ENCODE peak calls at places on chromosomes 5 and 9, in five cellular contexts. T is upper lobe of right lung, I is fibroblast of lung, N is epithelial cell of esophagus, K is lower lobe of right lung. S is an unnamed sample.

GRCh38 chr5:40240671-40241070 is 439.0 kb upstream of the PTGER4 start:
- DNase-seq in K (no peak), T (no peak), I (no peak), N (no peak), S (no peak)

GRCh38 chr9:8348756-8349155 is 549.2 kb upstream of the DMAC1 start:
- DNase-seq in N (no peak), K (no peak), T (no peak), I (no peak), S (no peak)

GRCh38 chr9:70362952-70363351 is 51.5 kb downstream of the KLF9 start:
- DNase-seq in I (peak; percentile 54), T (no peak), N (peak; percentile 61), K (no peak), S (no peak)

GRCh38 chr9:137308102-137308619 is 6.1 kb upstream of the NRARP start:
- DNase-seq in I (no peak), T (peak; percentile 63), N (no peak), K (no peak), S (no peak)

GRCh38 chr9:5443845-5444244 is 6.1 kb upstream of the PLGRKT start:
- DNase-seq in N (no peak), I (no peak), T (no peak), K (no peak), S (no peak)

GRCh38 chr5:172779968-172780350 is 9.0 kb upstream of the DUSP1 start:
- DNase-seq in K (no peak), T (no peak), I (no peak), N (no peak), S (no peak)

GRCh38 chr9:114372971-114373591 is 14.7 kb downstream of the AKNA start:
- DNase-seq in N (no peak), T (peak; percentile 86), I (no peak), K (peak; percentile 88), S (no peak)

GRCh38 chr5:35063386-35063785 is 15.6 kb upstream of the AGXT2 start:
- DNase-seq in T (no peak), N (no peak), I (no peak), K (no peak), S (no peak)

GRCh38 chr5:16726538-16726946 is 109.7 kb upstream of the RETREG1 start:
- DNase-seq in N (no peak), T (no peak), K (no peak), I (no peak), S (no peak)

GRCh38 chr5:131571669-131572168 is 63.3 kb downstream of the RAPGEF6 start:
- DNase-seq in N (no peak), T (no peak), K (no peak), I (no peak), S (no peak)

GRCh38 chr9:138053321-138053868 is 175.8 kb downstream of the CACNA1B start:
- DNase-seq in N (no peak), I (no peak), T (peak; percentile 46), K (peak; percentile 9), S (no peak)

GRCh38 chr9:38641142-38641541 is 20.7 kb upstream of the ANKRD18A start:
- DNase-seq in I (no peak), N (no peak), K (no peak), T (no peak), S (no peak)

GRCh38 chr9:125994066-125994943 is 247.1 kb downstream of the PBX3 start:
- DNase-seq in N (no peak), K (peak; percentile 22), I (no peak), T (peak; percentile 37), S (no peak)

GRCh38 chr9:87395804-87396458 is 101.7 kb upstream of the DAPK1 start:
- DNase-seq in N (no peak), K (no peak), I (peak; percentile 42), T (no peak), S (no peak)

GRCh38 chr5:169801781-169802180 is 164.7 kb downstream of the DOCK2 start:
- DNase-seq in K (no peak), N (no peak), I (peak; percentile 18), T (no peak), S (no peak)

GRCh38 chr9:89603629-89604462 is 966 bp upstream of the GADD45G start:
- DNase-seq in I (peak; percentile 40), N (peak; percentile 42), K (peak; percentile 84), T (peak; percentile 88), S (no peak)

GRCh38 chr5:318341-318897 is 3.1 kb upstream of the AHRR start:
- DNase-seq in N (peak; percentile 27), I (no peak), K (no peak), T (peak; percentile 55), S (no peak)

GRCh38 chr9:69104830-69105527 is 69.1 kb upstream of the TJP2 start:
- DNase-seq in N (peak; percentile 85), I (no peak), T (peak; percentile 85), K (peak; percentile 83), S (no peak)

GRCh38 chr5:125446986-125447385 is 700.5 kb upstream of the ZNF608 start:
- DNase-seq in I (peak; percentile 95), T (no peak), K (no peak), N (peak; percentile 29), S (no peak)

GRCh38 chr9:114278881-114279570 is 43.9 kb upstream of the ORM1 start:
- DNase-seq in I (peak; percentile 45), T (peak; percentile 48), K (peak; percentile 30), N (peak; percentile 98), S (no peak)

GRCh38 chr5:10581867-10582511 is 18.1 kb downstream of the ANKRD33B start:
- DNase-seq in K (no peak), N (no peak), I (peak; percentile 45), T (no peak), S (no peak)

GRCh38 chr5:129172561-129172960 is 78.0 kb downstream of the ISOC1 start:
- DNase-seq in T (no peak), I (peak; percentile 25), N (peak; percentile 33), K (no peak), S (no peak)
- TF ChIP-seq CTCF in T (no peak), I (peak; percentile 2), N (peak; percentile 12), K (no peak), S (no peak)

GRCh38 chr5:79536193-79536906 is 22.4 kb upstream of the HOMER1 start:
- DNase-seq in K (no peak), N (no peak), T (no peak), I (no peak), S (no peak)
- TF ChIP-seq CTCF in K (no peak), N (no peak), T (no peak), I (no peak), S (no peak)

GRCh38 chr9:133589454-133590227 is 19.5 kb downstream of the FAM163B start:
- DNase-seq in I (no peak), K (no peak), N (no peak), T (no peak), S (no peak)
- TF ChIP-seq CTCF in I (peak; percentile 35), K (peak; percentile 52), N (no peak), T (peak; percentile 48), S (peak; percentile 20)

GRCh38 chr5:68286612-68286912 is 71.0 kb downstream of the PIK3R1 start:
- DNase-seq in N (no peak), T (no peak), I (no peak), K (no peak), S (no peak)
- TF ChIP-seq CTCF in N (no peak), T (no peak), I (no peak), K (peak; percentile 14), S (no peak)

GRCh38 chr5:80654391-80655230 is at the start of the genes DHFR and MSH3:
- DNase-seq in I (peak; percentile 88), K (peak; percentile 91), N (peak; percentile 92), T (peak; percentile 93), S (peak; percentile 59)
- TF ChIP-seq CTCF in I (no peak), K (peak; percentile 19), N (no peak), T (no peak), S (no peak)

DNA sequence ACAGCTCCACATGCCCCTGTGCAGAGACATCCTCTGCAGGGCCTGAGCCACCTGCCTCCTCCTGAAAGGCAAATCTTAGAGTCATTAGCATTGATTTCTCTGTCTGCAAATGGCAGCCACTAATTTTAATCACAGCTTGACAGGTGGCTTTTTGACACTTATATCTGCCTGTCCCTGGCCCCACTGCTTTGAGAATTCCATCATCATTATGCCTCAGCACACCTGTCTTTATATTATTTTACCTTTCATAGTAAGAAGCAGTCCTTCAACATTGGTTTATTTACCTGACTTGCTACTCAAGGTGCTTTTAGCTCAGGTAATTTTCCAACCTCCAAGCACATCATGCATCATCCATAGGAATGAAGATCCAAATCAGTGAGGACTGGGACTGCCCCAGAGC is 451.3 kb downstream of the MTRR start:
- DNase-seq in I (no peak), N (no peak), T (no peak), K (no peak), S (no peak)
- TF ChIP-seq CTCF in I (no peak), N (no peak), T (no peak), K (no peak), S (no peak)

GRCh38 chr5:127326438-127326837 is 35.8 kb downstream of the MEGF10 start:
- DNase-seq in T (no peak), N (no peak), I (no peak), K (no peak), S (no peak)
- TF ChIP-seq CTCF in T (no peak), N (no peak), I (no peak), K (no peak), S (no peak)

GRCh38 chr9:18229992-18230676 is 243.8 kb upstream of the ADAMTSL1 start:
- DNase-seq in I (no peak), N (no peak), T (no peak), K (no peak), S (no peak)
- TF ChIP-seq CTCF in I (no peak), N (no peak), T (no peak), K (no peak), S (no peak)

GRCh38 chr9:29212590-29213373 is 1639.5 kb upstream of the C9orf72 start:
- DNase-seq in T (peak; percentile 53), I (no peak), N (peak; percentile 35), K (no peak), S (no peak)
- TF ChIP-seq CTCF in T (no peak), I (no peak), N (no peak), K (no peak), S (no peak)

DNA sequence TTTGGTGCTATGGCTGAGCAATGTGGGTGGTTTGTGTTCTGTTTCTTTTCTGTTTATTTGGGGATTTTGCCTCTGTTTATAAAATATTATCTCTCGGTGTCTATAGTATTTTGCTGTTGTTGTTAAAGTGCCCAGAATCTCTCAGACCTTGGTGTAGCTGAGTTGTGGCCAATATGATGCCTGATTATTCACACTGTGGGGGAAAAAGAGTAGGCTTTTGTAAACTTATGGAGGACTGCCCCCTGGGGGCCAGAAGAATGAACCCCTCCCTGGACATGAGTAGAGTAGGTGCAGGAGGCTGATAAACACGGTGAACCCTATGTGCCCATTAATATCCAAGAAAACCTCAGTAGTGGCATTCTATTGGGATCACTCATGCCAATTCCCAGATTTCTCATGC is 49.0 kb upstream of the DPYSL3 start:
- DNase-seq in N (peak; percentile 69), K (no peak), T (no peak), I (peak; percentile 86), S (peak; percentile 52)
- TF ChIP-seq CTCF in N (peak; percentile 51), K (peak; percentile 62), T (peak; percentile 63), I (peak; percentile 78), S (peak; percentile 80)